ENCODE peak calls at places on chromosomes 16 and 17, in nine cellular contexts. J, E, H, C, W, U, X, G and M are unnamed samples.

GRCh38 chr17:29573558-29573870 is 5.0 kb downstream of the TP53I13 start:
- DNase-seq in H (no peak), U (no peak), E (no peak), W (no peak), G (peak; percentile 61), C (no peak), J (no peak), X (no peak), M (no peak)

GRCh38 chr17:60327122-60327869 is 64.6 kb downstream of the USP32 start:
- DNase-seq in X (peak; percentile 68), E (peak; percentile 66), W (no peak), J (no peak), G (no peak), C (no peak), U (no peak), H (no peak), M (no peak)

GRCh38 chr16:15971435-15971805 is 22.0 kb downstream of the ABCC1 start:
- DNase-seq in G (no peak), C (no peak), J (no peak), U (no peak), H (no peak), X (no peak), E (peak; percentile 67), W (no peak), M (no peak)

GRCh38 chr17:17206913-17207368 is 808 bp upstream of the PLD6 start:
- DNase-seq in G (no peak), X (no peak), W (no peak), C (no peak), J (no peak), E (no peak), H (no peak), U (no peak), M (no peak)

GRCh38 chr17:63785556-63785955 is 11.6 kb downstream of the DDX42 start:
- DNase-seq in C (no peak), E (no peak), J (no peak), G (no peak), X (no peak), H (no peak), U (no peak), W (no peak), M (no peak)

GRCh38 chr17:77840156-77840555 is 118.3 kb upstream of the TNRC6C start:
- DNase-seq in C (no peak), G (peak; percentile 61), H (no peak), W (no peak), E (no peak), X (no peak), U (no peak), J (no peak), M (no peak)

GRCh38 chr17:17141860-17142552 is 64.1 kb downstream of the PLD6 start:
- DNase-seq in G (no peak), X (peak; percentile 62), W (peak; percentile 63), E (peak; percentile 79), U (peak; percentile 17), C (peak; percentile 77), J (peak; percentile 47), H (peak; percentile 11), M (no peak)

GRCh38 chr16:7601100-7601499 is 268.5 kb downstream of the RBFOX1 start:
- DNase-seq in E (no peak), H (no peak), W (no peak), X (no peak), J (no peak), G (no peak), U (no peak), C (no peak), M (no peak)

GRCh38 chr16:80804061-80804450 is 342 bp downstream of the CDYL2 start:
- DNase-seq in X (no peak), H (peak; percentile 15), J (peak; percentile 49), W (peak; percentile 32), C (peak; percentile 43), E (peak; percentile 50), G (peak; percentile 66), U (peak; percentile 35), M (no peak)

GRCh38 chr17:61815863-61816523 is 47.3 kb downstream of the BRIP1 start:
- DNase-seq in H (no peak), X (no peak), G (no peak), W (no peak), J (no peak), E (peak; percentile 10), C (no peak), U (no peak), M (no peak)